ENCODE peak calls at places on chromosomes 16 and 17, in seven cellular contexts. M is NCI-H1092; A is testis; V is NCI-H446; I is activated naive CD8-positive, alpha-beta T cell treated with anti-CD3 and anti-CD28 coated beads for 36 hours; Q is AG20443; Z is epithelial cell of prostate. P is an unnamed sample.
A peak's percentile ranks its signal among the peaks of the same experiment; 100 is the strongest.

GRCh38 chr16:26709175-26709574 is 357.6 kb upstream of the C16orf82 start:
- DNase-seq in M (no peak), Z (no peak), I (no peak), Q (no peak), A (peak; percentile 33), V (no peak), P (no peak)

GRCh38 chr16:27960619-27961295 is 102.8 kb downstream of the GSG1L start:
- DNase-seq in A (no peak), Z (no peak), Q (no peak), V (no peak), I (no peak), M (no peak), P (no peak)

GRCh38 chr17:33987162-33987561 is 267.9 kb upstream of the CCL2 start:
- DNase-seq in V (no peak), Z (no peak), M (no peak), Q (no peak), A (no peak), I (no peak), P (no peak)

GRCh38 chr17:19370493-19370960 is 7.8 kb upstream of the MAPK7 start:
- DNase-seq in V (no peak), Q (no peak), A (no peak), Z (no peak), I (no peak), M (no peak), P (no peak)

GRCh38 chr16:78443300-78443604 is 343.8 kb downstream of the WWOX start:
- DNase-seq in V (no peak), Q (no peak), Z (no peak), I (no peak), M (no peak), A (no peak), P (no peak)

GRCh38 chr16:50530277-50531236 is 17.6 kb upstream of the NKD1 start:
- DNase-seq in V (no peak), I (no peak), Q (no peak), M (no peak), A (no peak), Z (peak; percentile 33), P (no peak)

GRCh38 chr17:79006794-79007503 is 2.6 kb downstream of the CANT1 start:
- DNase-seq in V (no peak), Z (no peak), A (peak; percentile 11), I (no peak), M (no peak), Q (no peak), P (no peak)

GRCh38 chr17:49708515-49709161 is 874 bp upstream of the SLC35B1 start:
- DNase-seq in M (no peak), Z (no peak), Q (peak; percentile 42), I (no peak), V (no peak), A (peak; percentile 23), P (no peak)

GRCh38 chr16:4052801-4053662 is 63.2 kb downstream of the ADCY9 start:
- DNase-seq in V (peak; percentile 69), Z (peak; percentile 60), Q (peak; percentile 77), M (peak; percentile 97), I (no peak), A (peak; percentile 96), P (no peak)

GRCh38 chr17:65385071-65385470 is 176.4 kb downstream of the AXIN2 start:
- DNase-seq in V (no peak), I (no peak), Z (no peak), M (no peak), A (no peak), Q (no peak), P (no peak)

GRCh38 chr16:28217326-28217725 is 5.6 kb upstream of the XPO6 start:
- DNase-seq in Z (no peak), M (no peak), I (no peak), A (no peak), Q (no peak), V (no peak), P (no peak)

GRCh38 chr17:6666557-6666956 is 15.0 kb downstream of the C17orf100 start:
- DNase-seq in I (no peak), Q (no peak), Z (no peak), V (no peak), A (no peak), M (no peak), P (no peak)

GRCh38 chr17:36117505-36118382 is 14.1 kb downstream of the CCL4 start:
- DNase-seq in Z (no peak), V (no peak), I (peak; percentile 16), Q (no peak), M (no peak), A (no peak), P (no peak)

GRCh38 chr16:2874584-2875362 is 8.2 kb upstream of the FLYWCH2 start:
- DNase-seq in V (peak; percentile 74), I (peak; percentile 74), M (peak; percentile 55), Z (no peak), A (peak; percentile 87), Q (peak; percentile 88), P (peak; percentile 80)

GRCh38 chr16:52827456-52827855 is 225.2 kb downstream of the CHD9NB start:
- DNase-seq in M (no peak), A (no peak), I (no peak), Z (no peak), Q (no peak), V (no peak), P (no peak)

GRCh38 chr17:59616253-59616920 is 3.3 kb upstream of the CLTC start:
- DNase-seq in V (no peak), Q (no peak), Z (no peak), A (no peak), I (no peak), M (no peak), P (peak; percentile 20)

GRCh38 chr17:57785032-57785431 is 39.9 kb upstream of the CCDC182 start:
- DNase-seq in M (no peak), Q (no peak), A (no peak), Z (no peak), V (no peak), I (no peak), P (no peak)

GRCh38 chr17:54992797-54993639 is 24.5 kb downstream of the STXBP4 start:
- DNase-seq in V (peak; percentile 65), A (no peak), M (peak; percentile 26), I (no peak), Q (peak; percentile 39), Z (no peak), P (peak; percentile 26)

GRCh38 chr17:46730679-46731078 is 87.8 kb downstream of the WNT3 start:
- DNase-seq in M (no peak), V (no peak), I (no peak), A (no peak), Q (no peak), Z (peak; percentile 20), P (no peak)

GRCh38 chr16:24668481-24669001 is 60.9 kb upstream of the TNRC6A start:
- DNase-seq in Q (peak; percentile 64), M (no peak), I (peak; percentile 59), V (no peak), Z (no peak), A (peak; percentile 23), P (no peak)

GRCh38 chr17:45160505-45161287 is 979 bp upstream of the HEXIM2 start:
- DNase-seq in M (peak; percentile 57), Z (no peak), A (peak; percentile 87), Q (peak; percentile 63), V (peak; percentile 55), I (peak; percentile 62), P (peak; percentile 88)

GRCh38 chr17:68351395-68351794 is 60.1 kb downstream of the ARSG start:
- DNase-seq in M (no peak), V (no peak), A (peak; percentile 20), Z (no peak), I (no peak), Q (peak; percentile 38), P (peak; percentile 27)